ENCODE peak calls at places on chromosomes 1 and 21, in four cellular contexts. T is dorsolateral prefrontal cortex; I is CD4-positive, alpha-beta T cell; O is fibroblast of the aortic adventitia. J is an unnamed sample.

GRCh38 chr1:179953974-179954493 is 576 bp upstream of the CEP350 start:
- DNase-seq in I (peak; percentile 10), O (peak; percentile 69), T (no peak), J (no peak)

GRCh38 chr1:244789276-244789580 is 46.2 kb upstream of the COX20 start:
- DNase-seq in I (no peak), O (no peak), T (no peak), J (no peak)

GRCh38 chr1:216553766-216554165 is 130.5 kb upstream of the USH2A start:
- DNase-seq in I (no peak), T (no peak), O (no peak), J (no peak)

GRCh38 chr1:45512641-45513054 is 9.0 kb downstream of the PRDX1 start:
- DNase-seq in T (peak; percentile 70), I (peak; percentile 26), O (peak; percentile 68), J (peak; percentile 45)

GRCh38 chr21:42315296-42315891 is at the start of gene TFF3:
- DNase-seq in T (no peak), O (no peak), I (no peak), J (peak; percentile 27)

GRCh38 chr21:33231526-33231925 is 1.8 kb downstream of the IFNAR2 start:
- DNase-seq in I (no peak), T (no peak), O (no peak), J (no peak)

GRCh38 chr1:53176452-53177344 is 19.9 kb upstream of the CPT2 start:
- DNase-seq in T (no peak), I (no peak), O (peak; percentile 74), J (no peak)

GRCh38 chr21:46295996-46296752 is 10.0 kb downstream of the YBEY start:
- DNase-seq in O (peak; percentile 39), T (peak; percentile 35), I (peak; percentile 21), J (no peak)

GRCh38 chr21:43208561-43209332 is 39.9 kb downstream of the CRYAA start:
- DNase-seq in I (no peak), T (no peak), O (no peak), J (peak; percentile 7)

GRCh38 chr1:219189021-219189824 is 15.5 kb downstream of the LYPLAL1 start:
- DNase-seq in T (no peak), I (no peak), O (peak; percentile 80), J (no peak)

GRCh38 chr1:109263597-109264378 is 14.4 kb downstream of the CELSR2 start:
- DNase-seq in T (peak; percentile 76), O (peak; percentile 90), I (peak; percentile 66), J (peak; percentile 97)

GRCh38 chr1:182525342-182525741 is 63.7 kb downstream of the RNASEL start:
- DNase-seq in T (no peak), I (no peak), O (no peak), J (no peak)

GRCh38 chr1:182286761-182287160 is 104.8 kb downstream of the GLUL start:
- DNase-seq in O (no peak), T (no peak), I (no peak), J (no peak)

GRCh38 chr1:83497563-83497962 is 501.4 kb downstream of the TTLL7 start:
- DNase-seq in I (no peak), T (no peak), O (peak; percentile 10), J (no peak)

GRCh38 chr1:98698625-98699024 is 37.1 kb downstream of the SNX7 start:
- DNase-seq in O (no peak), T (no peak), I (no peak), J (no peak)

GRCh38 chr1:25622526-25622925 is 5.9 kb downstream of the MAN1C1 start:
- DNase-seq in T (no peak), I (peak; percentile 31), O (no peak), J (no peak)

GRCh38 chr1:20448626-20449215 is 37.3 kb downstream of the CAMK2N1 start:
- DNase-seq in O (no peak), I (no peak), T (peak; percentile 73), J (no peak)

GRCh38 chr1:25447547-25447946 is 16.9 kb downstream of the MACO1 start:
- DNase-seq in T (no peak), I (no peak), O (no peak), J (no peak)

GRCh38 chr1:100862591-100862990 is 32.1 kb downstream of the EXTL2 start:
- DNase-seq in O (peak; percentile 28), T (no peak), I (no peak), J (no peak)

GRCh38 chr1:98090351-98090750 is 169.5 kb upstream of the DPYD start:
- DNase-seq in I (no peak), T (no peak), O (peak; percentile 65), J (no peak)

GRCh38 chr1:18373882-18374493 is 106.7 kb upstream of the KLHDC7A start:
- DNase-seq in I (no peak), T (no peak), O (no peak), J (peak; percentile 30)

GRCh38 chr1:77876884-77877283 is 11.5 kb upstream of the NEXN start:
- DNase-seq in T (no peak), I (no peak), O (peak; percentile 63), J (no peak)

GRCh38 chr1:17636612-17637011 is 97.1 kb downstream of the ARHGEF10L start:
- DNase-seq in T (no peak), O (peak; percentile 36), I (no peak), J (no peak)

GRCh38 chr1:152191260-152191659 is 32.2 kb upstream of the RPTN start:
- DNase-seq in T (no peak), O (no peak), I (no peak), J (no peak)

DNA sequence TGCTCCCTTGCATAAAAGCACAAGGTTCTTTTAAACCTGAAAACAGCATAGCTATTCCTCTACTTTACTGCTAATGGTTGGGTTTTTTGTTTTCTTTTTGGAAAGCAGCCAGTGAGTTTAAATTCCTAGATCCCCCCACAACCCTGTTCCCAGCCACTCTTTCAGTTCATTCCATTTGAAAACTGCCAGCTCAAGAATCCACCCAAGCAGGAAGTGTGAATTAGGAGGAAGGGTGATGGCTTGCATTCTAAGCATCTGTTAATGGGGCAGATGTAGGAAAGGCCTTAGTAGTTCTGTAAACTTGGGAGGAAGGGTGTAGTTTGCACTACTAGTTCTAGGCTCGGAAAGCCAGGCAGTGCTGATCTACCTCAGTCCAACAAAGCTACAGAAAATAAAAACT is 172.9 kb upstream of the HOOK1 start:
- DNase-seq in T (no peak), O (no peak), I (no peak), J (no peak)
- TF ChIP-seq CTCF in T (no peak), O (no peak), I (no peak), J (no peak)

GRCh38 chr1:27574871-27575831 is 28.8 kb downstream of the AHDC1 start:
- DNase-seq in I (no peak), T (peak; percentile 37), O (peak; percentile 81), J (peak; percentile 60)
- TF ChIP-seq CTCF in I (no peak), T (no peak), O (no peak), J (peak; percentile 60)

DNA sequence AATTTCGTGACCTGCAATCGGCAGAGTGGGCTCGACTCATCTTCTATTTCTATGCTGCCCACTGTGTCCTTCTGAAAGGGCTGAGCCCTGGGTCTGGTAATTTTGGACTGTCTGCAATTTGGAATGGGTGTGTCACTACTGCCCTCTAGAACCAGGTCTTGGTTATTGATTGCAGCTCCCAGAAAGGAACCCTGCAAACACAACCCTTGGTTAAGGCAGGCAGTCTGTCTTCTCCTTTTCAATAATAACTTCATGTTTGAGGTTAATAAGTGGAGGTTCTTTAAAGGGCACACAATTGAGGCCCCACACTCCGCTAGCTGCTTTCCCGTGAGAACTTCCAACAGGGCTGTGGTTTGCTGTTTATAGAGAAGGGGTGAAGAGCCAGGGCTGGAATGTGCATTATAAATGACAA is 79.9 kb upstream of the LYST start:
- DNase-seq in I (no peak), T (no peak), O (peak; percentile 49), J (no peak)
- TF ChIP-seq CTCF in I (no peak), T (peak; percentile 12), O (peak; percentile 54), J (no peak)

DNA sequence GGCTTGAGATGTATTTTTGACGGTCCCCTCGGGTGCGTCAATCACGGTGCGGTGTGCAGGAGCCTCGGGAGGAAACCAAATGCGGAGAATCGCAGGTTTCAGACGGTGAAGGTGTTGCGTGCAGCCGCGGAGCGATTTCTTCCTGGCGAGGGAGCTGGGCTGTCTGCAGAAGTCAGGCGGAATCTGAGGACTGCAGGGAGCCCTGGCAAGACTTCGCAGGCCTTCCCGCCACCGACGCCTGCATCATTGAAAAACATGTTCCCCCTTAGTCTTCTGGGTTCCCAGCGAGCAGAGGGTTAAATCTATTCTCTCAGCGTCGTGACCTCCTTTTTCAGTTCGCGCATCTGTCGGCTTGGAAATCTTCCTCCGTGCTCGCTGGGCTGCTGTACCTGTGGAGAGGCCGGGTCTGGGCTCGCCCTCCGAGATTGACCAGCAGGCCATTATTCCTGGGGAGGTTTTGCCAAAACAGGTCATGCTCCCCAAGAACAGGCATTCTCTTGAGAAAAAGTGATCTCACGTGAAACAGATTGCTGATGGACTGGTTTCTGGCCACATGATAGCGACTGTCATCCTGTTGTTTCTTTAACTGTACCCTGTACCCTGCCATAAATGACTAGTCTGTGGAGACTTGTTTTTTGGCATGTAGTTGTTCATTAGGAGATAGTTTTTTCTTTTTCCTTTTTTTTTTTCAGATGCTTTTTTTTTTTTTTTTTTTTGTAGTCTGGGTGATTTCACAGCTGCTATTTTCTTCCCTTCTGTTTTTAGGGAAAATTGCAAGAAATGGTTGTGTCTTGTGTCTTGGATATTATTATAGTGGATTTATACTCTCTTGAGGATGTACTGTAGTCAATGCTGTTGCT is 897 bp downstream of the EPB41 start:
- DNase-seq in T (no peak), O (peak; percentile 29), I (peak; percentile 30), J (no peak)
- TF ChIP-seq CTCF in T (no peak), O (no peak), I (no peak), J (no peak)

DNA sequence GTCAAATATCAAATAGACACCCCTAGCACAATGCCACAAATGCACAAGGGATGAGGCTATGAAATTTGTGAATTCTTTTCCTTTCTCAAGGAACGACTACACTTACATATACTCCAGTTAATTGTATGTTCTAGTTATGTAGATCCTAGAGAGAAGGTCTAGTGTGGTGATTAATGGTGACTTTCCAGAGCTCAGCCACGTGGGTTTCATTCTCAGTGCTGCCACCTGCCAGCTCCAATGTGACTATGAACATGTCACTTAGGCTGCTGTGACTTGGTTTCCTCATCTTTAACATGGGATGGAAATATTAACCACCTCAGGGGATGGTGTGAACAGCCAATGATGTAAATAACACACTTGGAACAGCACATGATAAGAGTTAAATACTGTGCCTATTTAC is 138.3 kb downstream of the APP start:
- DNase-seq in T (no peak), I (no peak), O (no peak), J (no peak)
- TF ChIP-seq CTCF in T (no peak), I (no peak), O (no peak), J (no peak)

GRCh38 chr1:171740987-171741871 is 636 bp downstream of the VAMP4 start:
- DNase-seq in I (peak; percentile 28), T (peak; percentile 39), O (peak; percentile 35), J (no peak)

GRCh38 chr1:171741872-171742576 is at the start of gene VAMP4:
- DNase-seq in T (peak; percentile 86), I (peak; percentile 77), O (peak; percentile 79), J (peak; percentile 74)

GRCh38 chr1:171740356-171740863 is 1.5 kb downstream of the VAMP4 start:
- DNase-seq in T (no peak), I (no peak), O (peak; percentile 26), J (no peak)

GRCh38 chr1:171743014-171743870 is 1.4 kb upstream of the VAMP4 start:
- DNase-seq in I (no peak), T (no peak), O (peak; percentile 87), J (no peak)

GRCh38 chr1:171742577-171742922 is 685 bp upstream of the VAMP4 start:
- DNase-seq in I (peak; percentile 8), T (peak; percentile 38), O (peak; percentile 51), J (no peak)
- TF ChIP-seq CTCF in I (no peak), T (no peak), O (no peak), J (no peak)

GRCh38 chr1:51916587-51917405 is 38.3 kb upstream of the NRDC start:
- DNase-seq in I (no peak), T (no peak), O (peak; percentile 90), J (no peak)
- TF ChIP-seq CTCF in I (no peak), T (no peak), O (no peak), J (no peak)

GRCh38 chr1:33641099-33641830 is 168.8 kb downstream of the ZSCAN20 start:
- DNase-seq in T (no peak), I (no peak), O (peak; percentile 43), J (no peak)
- TF ChIP-seq CTCF in T (peak; percentile 61), I (no peak), O (peak; percentile 58), J (peak; percentile 60)

J was measured in progenitor cell of endocrine pancreas.